ENCODE peak calls at places on chromosomes 3 and 15, in four cellular contexts. O is NCI-H1092, D is activated T-helper 1 cell treated with Interleukin-2 at 50 U/mL for 16 hours, B is GM18507. J is an unnamed sample.

GRCh38 chr3:146241523-146242240 is 9.2 kb downstream of the PLSCR4 start:
- DNase-seq in B (no peak), D (no peak), O (no peak), J (no peak)

GRCh38 chr15:39479916-39480315 is 101.0 kb upstream of the THBS1 start:
- DNase-seq in B (no peak), O (no peak), D (no peak), J (no peak)

GRCh38 chr3:128875556-128876120 is 3.8 kb upstream of the ACAD9 start:
- DNase-seq in D (peak; percentile 33), B (no peak), O (no peak), J (no peak)

GRCh38 chr3:46500631-46501377 is 3.0 kb downstream of the RTP3 start:
- DNase-seq in D (no peak), B (no peak), O (no peak), J (no peak)

GRCh38 chr3:196399485-196399945 is 32.7 kb downstream of the UBXN7 start:
- DNase-seq in D (no peak), O (no peak), B (no peak), J (no peak)

GRCh38 chr3:171644681-171645080 is 165.6 kb downstream of the PLD1 start:
- DNase-seq in O (no peak), D (no peak), B (no peak), J (no peak)

GRCh38 chr3:102206506-102207145 is 228.2 kb upstream of the ZPLD1 start:
- DNase-seq in B (no peak), O (no peak), D (no peak), J (peak; percentile 71)

GRCh38 chr3:31462050-31462569 is 70.6 kb upstream of the STT3B start:
- DNase-seq in O (no peak), D (peak; percentile 5), B (peak; percentile 3), J (no peak)

GRCh38 chr15:83747050-83747717 is 93.3 kb downstream of the ADAMTSL3 start:
- DNase-seq in O (no peak), B (no peak), D (no peak), J (no peak)

GRCh38 chr3:13186416-13186815 is 113.2 kb upstream of the IQSEC1 start:
- DNase-seq in O (no peak), B (no peak), D (no peak), J (no peak)

GRCh38 chr3:28726840-28727239 is 378.2 kb upstream of the AZI2 start:
- DNase-seq in D (no peak), B (no peak), O (peak; percentile 8), J (peak; percentile 41)

GRCh38 chr3:189186093-189186492 is 14.3 kb downstream of the TPRG1 start:
- DNase-seq in O (no peak), B (no peak), D (no peak), J (no peak)

GRCh38 chr3:147656023-147656422 is 246.9 kb downstream of the ZIC1 start:
- DNase-seq in B (no peak), O (no peak), D (no peak), J (no peak)

GRCh38 chr15:31338879-31339557 is 12.4 kb downstream of the KLF13 start:
- DNase-seq in D (no peak), B (no peak), O (peak; percentile 36), J (peak; percentile 72)

GRCh38 chr3:151395806-151396205 is 11.3 kb upstream of the P2RY12 start:
- DNase-seq in D (no peak), B (no peak), O (no peak), J (no peak)

GRCh38 chr3:141076821-141077571 is 25.8 kb downstream of the SPSB4 start:
- DNase-seq in O (peak; percentile 60), B (no peak), D (no peak), J (peak; percentile 51)

GRCh38 chr3:59056706-59057105 is 6.9 kb upstream of the CFAP20DC start:
- DNase-seq in O (no peak), B (no peak), D (no peak), J (no peak)

GRCh38 chr15:88127477-88127799 is 129.1 kb downstream of the NTRK3 start:
- DNase-seq in D (no peak), O (no peak), B (no peak), J (no peak)

GRCh38 chr3:170054204-170054603 is 16.4 kb downstream of the GPR160 start:
- DNase-seq in D (no peak), B (no peak), O (no peak), J (no peak)

GRCh38 chr15:31278544-31279220 is 48.0 kb upstream of the KLF13 start:
- DNase-seq in D (no peak), B (no peak), O (no peak), J (peak; percentile 44)

GRCh38 chr15:68431037-68431791 is 749 bp downstream of the ITGA11 start:
- DNase-seq in O (no peak), D (no peak), B (no peak), J (peak; percentile 65)

GRCh38 chr3:128232421-128233180 is 79.3 kb downstream of the EEFSEC start:
- DNase-seq in O (no peak), D (no peak), B (no peak), J (no peak)

GRCh38 chr15:74782596-74783071 is 754 bp downstream of the CSK start:
- DNase-seq in D (no peak), B (no peak), O (no peak), J (no peak)

GRCh38 chr3:29363110-29363509 is 82.2 kb downstream of the RBMS3 start:
- DNase-seq in D (no peak), O (no peak), B (no peak), J (no peak)